ENCODE peak calls at places on chromosomes 6 and 20, in five cellular contexts. One of them, this sample, is unnamed.
A peak's percentile ranks its signal among the peaks of the same experiment; 100 is the strongest.

GRCh38 chr6:13480631-13481501 is 6.5 kb downstream of the GFOD1 start:
- DNase-seq in Calu3: peak; percentile 9
- DNase-seq in breast epithelium: no peak
- DNase-seq in activated naive CD8-positive, alpha-beta T cell treated with anti-CD3 and anti-CD28 coated beads, Interleukin-2, amount 50 U/mL, for 24 hours: no peak
- DNase-seq in progenitor cell of endocrine pancreas: no peak
- DNase-seq in this sample: no peak

GRCh38 chr6:48597951-48598350 is 487.0 kb upstream of the PTCHD4 start:
- DNase-seq in Calu3: no peak
- DNase-seq in breast epithelium: no peak
- DNase-seq in activated naive CD8-positive, alpha-beta T cell treated with anti-CD3 and anti-CD28 coated beads, Interleukin-2, amount 50 U/mL, for 24 hours: no peak
- DNase-seq in progenitor cell of endocrine pancreas: no peak
- DNase-seq in this sample: no peak

GRCh38 chr20:32007787-32008616 is 2.2 kb upstream of the CCM2L start:
- DNase-seq in Calu3: no peak
- DNase-seq in breast epithelium: no peak
- DNase-seq in activated naive CD8-positive, alpha-beta T cell treated with anti-CD3 and anti-CD28 coated beads, Interleukin-2, amount 50 U/mL, for 24 hours: no peak
- DNase-seq in progenitor cell of endocrine pancreas: no peak
- DNase-seq in this sample: peak; percentile 68

GRCh38 chr20:63115651-63116411 is 100.1 kb downstream of the YTHDF1 start:
- DNase-seq in Calu3: no peak
- DNase-seq in breast epithelium: no peak
- DNase-seq in activated naive CD8-positive, alpha-beta T cell treated with anti-CD3 and anti-CD28 coated beads, Interleukin-2, amount 50 U/mL, for 24 hours: no peak
- DNase-seq in progenitor cell of endocrine pancreas: no peak
- DNase-seq in this sample: no peak

GRCh38 chr6:142945446-142946180 is 637 bp upstream of the HIVEP2 start:
- DNase-seq in Calu3: peak; percentile 44
- DNase-seq in breast epithelium: no peak
- DNase-seq in activated naive CD8-positive, alpha-beta T cell treated with anti-CD3 and anti-CD28 coated beads, Interleukin-2, amount 50 U/mL, for 24 hours: peak; percentile 51
- DNase-seq in progenitor cell of endocrine pancreas: peak; percentile 64
- DNase-seq in this sample: no peak

GRCh38 chr20:53402233-53403005 is 191.2 kb downstream of the ZNF217 start:
- DNase-seq in Calu3: no peak
- DNase-seq in breast epithelium: no peak
- DNase-seq in activated naive CD8-positive, alpha-beta T cell treated with anti-CD3 and anti-CD28 coated beads, Interleukin-2, amount 50 U/mL, for 24 hours: no peak
- DNase-seq in progenitor cell of endocrine pancreas: no peak
- DNase-seq in this sample: no peak

GRCh38 chr6:28757429-28758045 is 166.2 kb downstream of the TRIM27 start:
- DNase-seq in Calu3: no peak
- DNase-seq in breast epithelium: no peak
- DNase-seq in activated naive CD8-positive, alpha-beta T cell treated with anti-CD3 and anti-CD28 coated beads, Interleukin-2, amount 50 U/mL, for 24 hours: no peak
- DNase-seq in progenitor cell of endocrine pancreas: no peak
- DNase-seq in this sample: no peak

GRCh38 chr6:142500265-142500786 is 198.5 kb downstream of the ADGRG6 start:
- DNase-seq in Calu3: no peak
- DNase-seq in breast epithelium: no peak
- DNase-seq in activated naive CD8-positive, alpha-beta T cell treated with anti-CD3 and anti-CD28 coated beads, Interleukin-2, amount 50 U/mL, for 24 hours: no peak
- DNase-seq in progenitor cell of endocrine pancreas: no peak
- DNase-seq in this sample: no peak

GRCh38 chr6:2476376-2476775 is 231.0 kb upstream of the GMDS start:
- DNase-seq in Calu3: peak; percentile 55
- DNase-seq in breast epithelium: no peak
- DNase-seq in activated naive CD8-positive, alpha-beta T cell treated with anti-CD3 and anti-CD28 coated beads, Interleukin-2, amount 50 U/mL, for 24 hours: no peak
- DNase-seq in progenitor cell of endocrine pancreas: no peak
- DNase-seq in this sample: no peak

GRCh38 chr6:63440057-63440456 is 120.3 kb upstream of the LGSN start:
- DNase-seq in Calu3: peak; percentile 24
- DNase-seq in breast epithelium: no peak
- DNase-seq in activated naive CD8-positive, alpha-beta T cell treated with anti-CD3 and anti-CD28 coated beads, Interleukin-2, amount 50 U/mL, for 24 hours: peak; percentile 17
- DNase-seq in progenitor cell of endocrine pancreas: no peak
- DNase-seq in this sample: no peak

GRCh38 chr20:57384953-57385761 is 6.0 kb upstream of the RBM38 start:
- DNase-seq in Calu3: no peak
- DNase-seq in breast epithelium: no peak
- DNase-seq in activated naive CD8-positive, alpha-beta T cell treated with anti-CD3 and anti-CD28 coated beads, Interleukin-2, amount 50 U/mL, for 24 hours: no peak
- DNase-seq in progenitor cell of endocrine pancreas: no peak
- DNase-seq in this sample: no peak

GRCh38 chr20:32052090-32052791 is at the start of gene HCK:
- DNase-seq in Calu3: no peak
- DNase-seq in breast epithelium: no peak
- DNase-seq in activated naive CD8-positive, alpha-beta T cell treated with anti-CD3 and anti-CD28 coated beads, Interleukin-2, amount 50 U/mL, for 24 hours: no peak
- DNase-seq in progenitor cell of endocrine pancreas: no peak
- DNase-seq in this sample: no peak

GRCh38 chr6:33815854-33816253 is 12.1 kb upstream of the MLN start:
- DNase-seq in Calu3: peak; percentile 48
- DNase-seq in breast epithelium: no peak
- DNase-seq in activated naive CD8-positive, alpha-beta T cell treated with anti-CD3 and anti-CD28 coated beads, Interleukin-2, amount 50 U/mL, for 24 hours: no peak
- DNase-seq in progenitor cell of endocrine pancreas: no peak
- DNase-seq in this sample: no peak

GRCh38 chr20:22680031-22680740 is 95.8 kb upstream of the FOXA2 start:
- DNase-seq in Calu3: no peak
- DNase-seq in breast epithelium: no peak
- DNase-seq in activated naive CD8-positive, alpha-beta T cell treated with anti-CD3 and anti-CD28 coated beads, Interleukin-2, amount 50 U/mL, for 24 hours: no peak
- DNase-seq in progenitor cell of endocrine pancreas: no peak
- DNase-seq in this sample: no peak

GRCh38 chr6:160454303-160454702 is 106.1 kb downstream of the SLC22A3 start:
- DNase-seq in Calu3: no peak
- DNase-seq in breast epithelium: no peak
- DNase-seq in activated naive CD8-positive, alpha-beta T cell treated with anti-CD3 and anti-CD28 coated beads, Interleukin-2, amount 50 U/mL, for 24 hours: no peak
- DNase-seq in progenitor cell of endocrine pancreas: no peak
- DNase-seq in this sample: no peak

GRCh38 chr20:59933849-59934585 is 580 bp upstream of the SYCP2 start:
- DNase-seq in Calu3: peak; percentile 98
- DNase-seq in breast epithelium: peak; percentile 71
- DNase-seq in activated naive CD8-positive, alpha-beta T cell treated with anti-CD3 and anti-CD28 coated beads, Interleukin-2, amount 50 U/mL, for 24 hours: peak; percentile 84
- DNase-seq in progenitor cell of endocrine pancreas: peak; percentile 76
- DNase-seq in this sample: peak; percentile 90

GRCh38 chr20:35700625-35701148 is 1.5 kb downstream of the ROMO1 start:
- DNase-seq in Calu3: no peak
- DNase-seq in breast epithelium: no peak
- DNase-seq in activated naive CD8-positive, alpha-beta T cell treated with anti-CD3 and anti-CD28 coated beads, Interleukin-2, amount 50 U/mL, for 24 hours: no peak
- DNase-seq in progenitor cell of endocrine pancreas: no peak
- DNase-seq in this sample: no peak

GRCh38 chr6:2986722-2987196 is 12.9 kb upstream of the NQO2 start:
- DNase-seq in Calu3: no peak
- DNase-seq in breast epithelium: no peak
- DNase-seq in activated naive CD8-positive, alpha-beta T cell treated with anti-CD3 and anti-CD28 coated beads, Interleukin-2, amount 50 U/mL, for 24 hours: no peak
- DNase-seq in progenitor cell of endocrine pancreas: no peak
- DNase-seq in this sample: no peak

GRCh38 chr6:129141499-129141898 is 258.6 kb downstream of the LAMA2 start:
- DNase-seq in Calu3: no peak
- DNase-seq in breast epithelium: no peak
- DNase-seq in activated naive CD8-positive, alpha-beta T cell treated with anti-CD3 and anti-CD28 coated beads, Interleukin-2, amount 50 U/mL, for 24 hours: no peak
- DNase-seq in progenitor cell of endocrine pancreas: no peak
- DNase-seq in this sample: no peak

GRCh38 chr6:117076076-117076475 is 189.3 kb upstream of the VGLL2 start:
- DNase-seq in Calu3: no peak
- DNase-seq in breast epithelium: no peak
- DNase-seq in activated naive CD8-positive, alpha-beta T cell treated with anti-CD3 and anti-CD28 coated beads, Interleukin-2, amount 50 U/mL, for 24 hours: no peak
- DNase-seq in progenitor cell of endocrine pancreas: no peak
- DNase-seq in this sample: no peak

GRCh38 chr6:7542878-7543394 is 1.5 kb downstream of the DSP start:
- DNase-seq in Calu3: peak; percentile 32
- DNase-seq in breast epithelium: peak; percentile 77
- DNase-seq in activated naive CD8-positive, alpha-beta T cell treated with anti-CD3 and anti-CD28 coated beads, Interleukin-2, amount 50 U/mL, for 24 hours: no peak
- DNase-seq in progenitor cell of endocrine pancreas: peak; percentile 60
- DNase-seq in this sample: no peak

GRCh38 chr6:26520088-26520839 is 17.9 kb upstream of the HMGN4 start:
- DNase-seq in Calu3: no peak
- DNase-seq in breast epithelium: peak; percentile 61
- DNase-seq in activated naive CD8-positive, alpha-beta T cell treated with anti-CD3 and anti-CD28 coated beads, Interleukin-2, amount 50 U/mL, for 24 hours: peak; percentile 50
- DNase-seq in progenitor cell of endocrine pancreas: peak; percentile 40
- DNase-seq in this sample: no peak

GRCh38 chr6:144585217-144585814 is 300.2 kb downstream of the UTRN start:
- DNase-seq in Calu3: peak; percentile 9
- DNase-seq in breast epithelium: no peak
- DNase-seq in activated naive CD8-positive, alpha-beta T cell treated with anti-CD3 and anti-CD28 coated beads, Interleukin-2, amount 50 U/mL, for 24 hours: no peak
- DNase-seq in progenitor cell of endocrine pancreas: peak; percentile 10
- DNase-seq in this sample: no peak

GRCh38 chr6:44771647-44772415 is 384.3 kb downstream of the CDC5L start:
- DNase-seq in Calu3: no peak
- DNase-seq in breast epithelium: no peak
- DNase-seq in activated naive CD8-positive, alpha-beta T cell treated with anti-CD3 and anti-CD28 coated beads, Interleukin-2, amount 50 U/mL, for 24 hours: no peak
- DNase-seq in progenitor cell of endocrine pancreas: no peak
- DNase-seq in this sample: no peak

GRCh38 chr6:72864236-72864635 is 242.4 kb downstream of the KCNQ5 start:
- DNase-seq in Calu3: no peak
- DNase-seq in breast epithelium: no peak
- DNase-seq in activated naive CD8-positive, alpha-beta T cell treated with anti-CD3 and anti-CD28 coated beads, Interleukin-2, amount 50 U/mL, for 24 hours: no peak
- DNase-seq in progenitor cell of endocrine pancreas: no peak
- DNase-seq in this sample: no peak

GRCh38 chr20:12838261-12838866 is 170.4 kb upstream of the SPTLC3 start:
- DNase-seq in Calu3: no peak
- DNase-seq in breast epithelium: no peak
- DNase-seq in activated naive CD8-positive, alpha-beta T cell treated with anti-CD3 and anti-CD28 coated beads, Interleukin-2, amount 50 U/mL, for 24 hours: no peak
- DNase-seq in progenitor cell of endocrine pancreas: no peak
- DNase-seq in this sample: no peak

GRCh38 chr6:14542670-14543366 is 425.2 kb downstream of the CD83 start:
- DNase-seq in Calu3: peak; percentile 25
- DNase-seq in breast epithelium: no peak
- DNase-seq in activated naive CD8-positive, alpha-beta T cell treated with anti-CD3 and anti-CD28 coated beads, Interleukin-2, amount 50 U/mL, for 24 hours: peak; percentile 74
- DNase-seq in progenitor cell of endocrine pancreas: no peak
- DNase-seq in this sample: no peak

This sample was measured in ascending aorta.